ENCODE peak calls at places on chromosomes 3 and 15, in six cellular contexts. P, G, K, L, Z and I are unnamed samples.

GRCh38 chr15:67991706-67992105 is 62.4 kb upstream of the PIAS1 start:
- DNase-seq in L (no peak), G (no peak), K (no peak), P (no peak), Z (no peak), I (no peak)

GRCh38 chr15:64138542-64138941 is 13.0 kb upstream of the SNX22 start:
- DNase-seq in P (no peak), Z (no peak), K (no peak), L (no peak), G (no peak), I (no peak)

GRCh38 chr15:77311618-77312398 is 108.1 kb downstream of the PEAK1 start:
- DNase-seq in L (peak), P (no peak), G (no peak), K (no peak), Z (no peak), I (no peak)

GRCh38 chr3:133568294-133569014 is 5.0 kb upstream of the CDV3 start:
- DNase-seq in K (no peak), L (peak), P (no peak), G (no peak), Z (no peak), I (no peak)

GRCh38 chr3:15121936-15122335 is 23.0 kb upstream of the RBSN start:
- DNase-seq in P (no peak), L (no peak), G (no peak), Z (no peak), K (no peak), I (no peak)

GRCh38 chr3:33663042-33663441 is 55.0 kb downstream of the CLASP2 start:
- DNase-seq in G (no peak), P (no peak), K (no peak), L (no peak), Z (no peak), I (no peak)

GRCh38 chr3:109081746-109082510 is 36.0 kb downstream of the MORC1 start:
- DNase-seq in Z (peak), L (peak), P (peak), G (peak), K (peak), I (no peak)

GRCh38 chr15:65893060-65893459 is 23.8 kb downstream of the RAB11A start:
- DNase-seq in K (no peak), G (no peak), L (no peak), P (no peak), Z (no peak), I (no peak)

GRCh38 chr3:102301155-102301554 is 133.7 kb upstream of the ZPLD1 start:
- DNase-seq in Z (no peak), G (no peak), P (no peak), L (no peak), K (no peak), I (no peak)

GRCh38 chr15:69820819-69821218 is 276.9 kb downstream of the TLE3 start:
- DNase-seq in Z (no peak), L (no peak), P (peak), G (no peak), K (no peak), I (no peak)

GRCh38 chr3:31981206-31982181 is at the start of the genes OSBPL10 and ZNF860:
- DNase-seq in Z (peak), G (no peak), K (no peak), P (no peak), L (peak), I (no peak)

GRCh38 chr15:57114070-57114469 is 195.6 kb downstream of the TCF12 start:
- DNase-seq in G (no peak), K (no peak), L (no peak), P (no peak), Z (no peak), I (no peak)

GRCh38 chr15:75647370-75648155 is at the start of gene SNX33:
- DNase-seq in G (peak), L (peak), K (no peak), P (peak), Z (peak), I (peak)
- TF ChIP-seq POLR2A in G (no peak), L (no peak), K (peak), P (no peak), Z (peak), I (no peak)

GRCh38 chr3:119763466-119763865 is 18.4 kb upstream of the NR1I2 start:
- DNase-seq in L (no peak), K (no peak), P (no peak), G (no peak), Z (no peak), I (no peak)
- TF ChIP-seq TAF1 in L (no peak), K (no peak), P (no peak), G (no peak), Z (no peak), I (no peak)

GRCh38 chr3:55718475-55718874 is 231.4 kb upstream of the WNT5A start:
- DNase-seq in G (no peak), K (no peak), P (no peak), Z (no peak), L (no peak), I (no peak)
- TF ChIP-seq POLR2A in G (no peak), K (no peak), P (no peak), Z (no peak), L (no peak), I (no peak)

DNA sequence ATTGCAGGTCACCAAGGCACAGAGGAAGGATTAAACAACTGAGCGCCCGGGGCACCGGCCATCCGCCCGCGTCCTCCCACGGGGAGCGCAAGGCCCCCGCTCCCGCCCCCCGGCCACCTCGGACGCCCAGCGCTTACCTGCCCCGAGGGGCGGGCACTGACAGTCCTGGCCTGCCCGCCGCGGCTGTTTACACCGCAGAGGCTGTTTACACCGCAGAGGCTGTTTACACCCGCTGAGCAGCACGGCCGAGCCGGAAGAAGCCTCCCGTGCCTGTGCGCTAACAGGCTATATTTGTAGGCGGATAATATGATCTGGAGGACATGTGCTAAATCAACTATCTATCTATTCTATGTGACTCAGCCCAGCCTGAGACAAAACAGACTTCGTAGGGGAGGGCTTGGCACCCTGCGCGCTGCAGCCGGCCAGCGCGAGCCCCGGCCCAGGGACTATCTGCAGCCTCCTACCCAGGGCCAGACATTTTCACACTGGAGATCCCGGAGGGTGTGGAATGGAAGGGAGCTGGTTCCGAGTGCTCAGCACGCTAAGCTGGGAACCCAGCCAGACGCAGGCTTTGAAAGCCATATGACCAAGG is at the start of gene LRRC2:
- DNase-seq in P (no peak), G (peak), L (no peak), K (no peak), Z (no peak), I (no peak)
- TF ChIP-seq TAF1 in P (no peak), G (no peak), L (no peak), K (no peak), Z (no peak), I (no peak)

DNA sequence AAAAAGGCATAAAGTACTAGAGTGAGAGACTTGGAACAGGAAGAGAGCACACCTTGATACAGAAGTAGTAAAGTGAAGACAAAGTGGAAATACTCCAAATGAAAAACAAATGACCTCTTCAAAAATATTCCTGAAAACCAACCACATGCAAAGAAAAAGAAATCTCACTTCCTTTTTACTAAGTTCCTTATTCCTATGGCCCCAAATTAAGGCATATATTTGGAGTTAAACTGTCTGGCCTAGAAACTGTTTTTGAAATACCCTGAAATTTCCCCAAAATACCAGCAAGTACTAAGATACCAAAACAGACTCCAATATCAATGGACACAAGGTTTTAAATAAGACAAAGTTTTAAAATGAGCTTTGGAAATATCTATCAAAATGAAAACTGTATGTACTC is 58.2 kb downstream of the ZNF148 start:
- DNase-seq in K (peak), G (no peak), L (no peak), Z (no peak), P (no peak), I (no peak)
- TF ChIP-seq POLR2A in K (no peak), G (no peak), L (no peak), Z (no peak), P (no peak), I (no peak)

DNA sequence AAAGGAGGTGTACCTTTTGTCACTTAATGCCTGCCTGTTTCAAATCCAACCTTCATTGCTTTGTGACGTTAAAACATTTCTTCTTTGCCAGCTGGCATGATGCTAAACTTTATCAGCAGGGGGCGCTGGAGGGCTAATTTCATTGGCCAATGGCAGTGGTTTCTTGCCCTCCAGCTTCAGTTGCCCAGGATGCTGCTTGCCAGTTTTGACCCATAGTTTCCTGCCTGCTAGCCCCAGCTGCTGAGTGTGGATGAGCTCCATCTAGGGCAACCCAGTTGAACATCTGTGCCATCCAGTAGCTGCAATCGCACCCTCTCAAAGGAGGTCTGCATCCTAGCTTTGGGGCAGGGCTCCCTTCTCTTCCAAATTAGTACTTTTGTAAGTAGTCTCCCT is 22.1 kb downstream of the ACKR2 start:
- DNase-seq in Z (peak), L (peak), K (no peak), P (peak), G (no peak), I (no peak)
- TF ChIP-seq TAF1 in Z (no peak), L (no peak), K (no peak), P (peak), G (no peak), I (no peak)

DNA sequence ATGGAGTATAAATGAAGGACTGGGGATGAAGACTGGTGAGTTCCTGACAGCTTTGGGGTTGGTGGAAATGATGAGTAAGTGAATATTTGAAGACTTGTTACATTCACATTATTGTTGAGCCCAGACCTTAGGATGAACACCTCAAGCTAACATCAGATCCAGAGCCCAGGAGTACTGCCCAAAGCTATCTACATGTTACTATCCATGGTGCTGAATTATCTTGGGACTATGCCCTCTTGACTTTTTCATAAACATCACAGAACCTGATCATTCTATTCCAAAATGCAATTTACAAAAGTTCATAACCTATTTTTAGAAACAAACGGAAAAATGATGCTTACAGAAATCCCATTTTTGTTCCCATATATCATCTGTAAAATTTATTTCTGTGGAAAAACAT is 613.3 kb downstream of the TUSC7 start:
- DNase-seq in L (no peak), Z (no peak), K (no peak), P (no peak), G (no peak), I (no peak)
- TF ChIP-seq POLR2A in L (no peak), Z (no peak), K (no peak), P (no peak), G (no peak), I (no peak)